ENCODE peak calls at places on chromosomes 7 and 10, in five cellular contexts. A, Q, F, L and N are unnamed samples.

GRCh38 chr10:80535671-80536360 is 1.9 kb upstream of the SH2D4B start:
- DNase-seq in A (peak), Q (no peak), F (peak), L (peak), N (peak)

GRCh38 chr10:133163889-133164815 is 4.1 kb downstream of the KNDC1 start:
- DNase-seq in A (peak), Q (no peak), F (no peak), L (peak), N (no peak)

GRCh38 chr7:158043461-158044155 is 544.0 kb downstream of the PTPRN2 start:
- DNase-seq in A (peak), Q (no peak), F (no peak), L (no peak), N (no peak)

GRCh38 chr10:49015700-49016099 is 76.1 kb upstream of the LRRC18 start:
- DNase-seq in A (no peak), Q (no peak), F (no peak), L (no peak), N (no peak)

GRCh38 chr10:20017961-20018360 is 201.7 kb downstream of the PLXDC2 start:
- DNase-seq in A (no peak), Q (peak), F (no peak), L (no peak), N (peak)

GRCh38 chr10:110530131-110530831 is 32.6 kb downstream of the DUSP5 start:
- DNase-seq in A (peak), Q (peak), F (peak), L (peak), N (peak)

GRCh38 chr7:155291045-155291530 is 6.6 kb upstream of the INSIG1 start:
- DNase-seq in A (no peak), Q (peak), F (peak), L (peak), N (peak)

GRCh38 chr7:88835147-88835728 is 39.7 kb upstream of the TEX47 start:
- DNase-seq in A (no peak), Q (no peak), F (peak), L (no peak), N (peak)

GRCh38 chr10:126972622-126973414 is 67.6 kb downstream of the DOCK1 start:
- DNase-seq in A (no peak), Q (peak), F (peak), L (no peak), N (peak)

GRCh38 chr7:13279854-13280435 is 592.5 kb downstream of the ARL4A start:
- DNase-seq in A (no peak), Q (peak), F (peak), L (no peak), N (no peak)

GRCh38 chr7:120089968-120090367 is 183.0 kb upstream of the KCND2 start:
- DNase-seq in A (no peak), Q (no peak), F (peak), L (no peak), N (no peak)

GRCh38 chr10:4242561-4243035 is 457.6 kb upstream of the KLF6 start:
- DNase-seq in A (peak), Q (peak), F (no peak), L (no peak), N (peak)

GRCh38 chr10:4240641-4241197 is 455.7 kb upstream of the KLF6 start:
- DNase-seq in A (no peak), Q (peak), F (no peak), L (no peak), N (no peak)

GRCh38 chr10:4243651-4244050 is 458.6 kb upstream of the KLF6 start:
- DNase-seq in A (peak), Q (peak), F (peak), L (no peak), N (peak)

GRCh38 chr10:4241724-4242345 is 456.8 kb upstream of the KLF6 start:
- DNase-seq in A (no peak), Q (peak), F (no peak), L (no peak), N (peak)

GRCh38 chr10:4243169-4243568 is 458.2 kb upstream of the KLF6 start:
- DNase-seq in A (no peak), Q (no peak), F (no peak), L (no peak), N (no peak)
- H3K27ac ChIP-seq in A (peak), Q (peak), F (no peak), L (peak), N (peak)

GRCh38 chr10:68192113-68192512 is 39.8 kb downstream of the ATOH7 start:
- DNase-seq in A (no peak), Q (no peak), F (peak), L (no peak), N (peak)
- H3K27ac ChIP-seq in A (no peak), Q (no peak), F (no peak), L (no peak), N (no peak)

GRCh38 chr10:22478555-22479334 is 133.4 kb downstream of the SPAG6 start:
- DNase-seq in A (no peak), Q (no peak), F (no peak), L (no peak), N (no peak)
- H3K27ac ChIP-seq in A (no peak), Q (no peak), F (no peak), L (no peak), N (no peak)

GRCh38 chr7:123314886-123315285 is 115.1 kb upstream of the SLC13A1 start:
- DNase-seq in A (no peak), Q (no peak), F (no peak), L (no peak), N (no peak)

GRCh38 chr7:123323689-123324088 is 123.9 kb upstream of the SLC13A1 start:
- DNase-seq in A (no peak), Q (no peak), F (no peak), L (no peak), N (no peak)

GRCh38 chr7:123324283-123324682 is 124.5 kb upstream of the SLC13A1 start:
- DNase-seq in A (no peak), Q (no peak), F (no peak), L (no peak), N (no peak)

GRCh38 chr7:123319911-123320310 is 120.1 kb upstream of the SLC13A1 start:
- DNase-seq in A (no peak), Q (no peak), F (no peak), L (no peak), N (no peak)
- H3K27ac ChIP-seq in A (no peak), Q (no peak), F (no peak), L (no peak), N (no peak)

GRCh38 chr7:28062197-28062988 is 118.2 kb downstream of the JAZF1 start:
- DNase-seq in A (peak), Q (peak), F (peak), L (peak), N (peak)
- H3K27ac ChIP-seq in A (peak), Q (peak), F (peak), L (no peak), N (no peak)

GRCh38 chr7:42212541-42213090 is 24.4 kb downstream of the GLI3 start:
- DNase-seq in A (no peak), Q (no peak), F (no peak), L (no peak), N (no peak)

GRCh38 chr7:42210333-42210732 is 26.7 kb downstream of the GLI3 start:
- DNase-seq in A (no peak), Q (no peak), F (no peak), L (no peak), N (no peak)

GRCh38 chr7:42214063-42214679 is 22.8 kb downstream of the GLI3 start:
- DNase-seq in A (no peak), Q (no peak), F (no peak), L (no peak), N (no peak)

GRCh38 chr7:42217053-42217452 is 20.0 kb downstream of the GLI3 start:
- DNase-seq in A (no peak), Q (no peak), F (no peak), L (no peak), N (no peak)

GRCh38 chr7:42213093-42213492 is 23.9 kb downstream of the GLI3 start:
- DNase-seq in A (no peak), Q (no peak), F (no peak), L (no peak), N (no peak)
- H3K27ac ChIP-seq in A (no peak), Q (no peak), F (no peak), L (no peak), N (no peak)

DNA sequence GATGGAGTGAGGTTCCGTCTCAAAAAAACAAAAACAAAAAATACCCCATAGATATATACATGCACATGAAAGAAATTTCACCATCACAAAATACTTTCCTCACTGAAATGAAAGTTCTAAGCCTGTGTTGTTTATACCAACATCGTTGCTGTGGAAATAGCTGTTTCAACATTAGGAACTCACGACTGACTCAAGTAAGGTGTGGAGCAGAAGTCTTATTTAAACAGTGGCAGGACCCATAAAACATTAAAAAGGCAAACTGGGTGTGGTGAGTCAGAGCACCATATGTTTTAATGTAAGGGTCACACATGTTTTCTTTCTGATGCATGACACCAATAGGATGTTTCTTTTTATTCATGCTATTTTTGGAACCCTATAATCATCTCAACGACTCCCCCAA is 48.3 kb downstream of the BAIAP2L1 start:
- DNase-seq in A (no peak), Q (peak), F (peak), L (no peak), N (peak)
- H3K27ac ChIP-seq in A (no peak), Q (peak), F (peak), L (no peak), N (peak)

GRCh38 chr7:128881458-128882125 is 18.9 kb downstream of the ATP6V1F start:
- DNase-seq in A (no peak), Q (no peak), F (no peak), L (peak), N (no peak)

GRCh38 chr7:128882134-128882533 is 19.5 kb downstream of the ATP6V1F start:
- DNase-seq in A (no peak), Q (no peak), F (no peak), L (peak), N (no peak)

GRCh38 chr7:128884561-128885369 is 22.1 kb downstream of the ATP6V1F start:
- DNase-seq in A (no peak), Q (no peak), F (no peak), L (peak), N (no peak)

GRCh38 chr7:128885370-128886187 is 22.9 kb downstream of the ATP6V1F start:
- DNase-seq in A (no peak), Q (no peak), F (no peak), L (peak), N (no peak)

GRCh38 chr7:128883622-128884549 is 21.2 kb downstream of the ATP6V1F start:
- DNase-seq in A (peak), Q (peak), F (peak), L (peak), N (peak)
- H3K27ac ChIP-seq in A (no peak), Q (no peak), F (no peak), L (no peak), N (no peak)